ENCODE peak calls at places on chromosomes 6 and 20, in five cellular contexts. One of them, this sample, is unnamed.

GRCh38 chr20:49398401-49399144 is 83.9 kb downstream of the KCNB1 start:
- ATAC-seq in HepG2: no peak
- ATAC-seq in Panc1: no peak
- ATAC-seq in HCT116: peak; percentile 80
- ATAC-seq in GM23338: no peak
- ATAC-seq in this sample: no peak

GRCh38 chr6:1039746-1040145 is 272.2 kb upstream of the FOXQ1 start:
- ATAC-seq in GM23338: no peak
- ATAC-seq in Panc1: no peak
- ATAC-seq in HepG2: no peak
- ATAC-seq in HCT116: no peak
- ATAC-seq in this sample: no peak

GRCh38 chr6:3797231-3798200 is 46.0 kb upstream of the PXDC1 start:
- ATAC-seq in HepG2: peak; percentile 83
- ATAC-seq in GM23338: no peak
- ATAC-seq in HCT116: peak; percentile 65
- ATAC-seq in Panc1: peak; percentile 62
- ATAC-seq in this sample: no peak

GRCh38 chr6:36268478-36269248 is 1.2 kb upstream of the PNPLA1 start:
- ATAC-seq in GM23338: no peak
- ATAC-seq in Panc1: no peak
- ATAC-seq in HepG2: no peak
- ATAC-seq in HCT116: peak; percentile 40
- ATAC-seq in this sample: no peak

GRCh38 chr6:53042112-53042511 is 23.1 kb upstream of the FBXO9 start:
- ATAC-seq in GM23338: no peak
- ATAC-seq in Panc1: peak; percentile 81
- ATAC-seq in HCT116: peak; percentile 45
- ATAC-seq in HepG2: no peak
- ATAC-seq in this sample: no peak

GRCh38 chr6:134397674-134398073 is 79.8 kb upstream of the SGK1 start:
- ATAC-seq in HepG2: no peak
- ATAC-seq in Panc1: no peak
- ATAC-seq in GM23338: no peak
- ATAC-seq in HCT116: no peak
- ATAC-seq in this sample: no peak

GRCh38 chr20:50980851-50981713 is 22.5 kb downstream of the MOCS3 start:
- ATAC-seq in HCT116: peak; percentile 76
- ATAC-seq in GM23338: peak; percentile 82
- ATAC-seq in HepG2: peak; percentile 63
- ATAC-seq in Panc1: peak; percentile 60
- ATAC-seq in this sample: no peak

GRCh38 chr6:91994787-91995186 is 1407.9 kb upstream of the MAP3K7 start:
- ATAC-seq in HCT116: no peak
- ATAC-seq in GM23338: no peak
- ATAC-seq in HepG2: no peak
- ATAC-seq in Panc1: no peak
- ATAC-seq in this sample: no peak

GRCh38 chr6:91337967-91338366 is 751.1 kb upstream of the MAP3K7 start:
- ATAC-seq in HCT116: no peak
- ATAC-seq in HepG2: no peak
- ATAC-seq in Panc1: no peak
- ATAC-seq in GM23338: no peak
- ATAC-seq in this sample: no peak

GRCh38 chr20:20439602-20440001 is 71.7 kb downstream of the INSM1 start:
- ATAC-seq in HepG2: peak; percentile 30
- ATAC-seq in GM23338: no peak
- ATAC-seq in HCT116: no peak
- ATAC-seq in Panc1: no peak
- ATAC-seq in this sample: no peak

GRCh38 chr6:81788748-81789147 is 36.3 kb upstream of the TENT5A start:
- ATAC-seq in HepG2: peak; percentile 68
- ATAC-seq in Panc1: no peak
- ATAC-seq in HCT116: no peak
- ATAC-seq in GM23338: no peak
- ATAC-seq in this sample: no peak

GRCh38 chr6:142874676-142875075 is 70.3 kb downstream of the HIVEP2 start:
- ATAC-seq in HepG2: peak; percentile 43
- ATAC-seq in GM23338: no peak
- ATAC-seq in Panc1: no peak
- ATAC-seq in HCT116: peak; percentile 85
- ATAC-seq in this sample: no peak

GRCh38 chr6:12490904-12491571 is 200.9 kb downstream of the EDN1 start:
- ATAC-seq in HepG2: no peak
- ATAC-seq in GM23338: no peak
- ATAC-seq in HCT116: no peak
- ATAC-seq in Panc1: no peak
- ATAC-seq in this sample: peak; percentile 61

GRCh38 chr6:18186033-18186432 is 30.8 kb downstream of the KDM1B start:
- ATAC-seq in GM23338: peak; percentile 92
- ATAC-seq in HepG2: no peak
- ATAC-seq in HCT116: no peak
- ATAC-seq in Panc1: no peak
- ATAC-seq in this sample: no peak

GRCh38 chr6:30720738-30721197 is 616 bp downstream of the TUBB start:
- ATAC-seq in Panc1: no peak
- ATAC-seq in HCT116: no peak
- ATAC-seq in GM23338: peak; percentile 9
- ATAC-seq in HepG2: no peak
- ATAC-seq in this sample: peak; percentile 3

GRCh38 chr6:130434174-130434873 is 68.5 kb downstream of the TMEM200A start:
- ATAC-seq in HepG2: no peak
- ATAC-seq in GM23338: no peak
- ATAC-seq in HCT116: peak; percentile 86
- ATAC-seq in Panc1: no peak
- ATAC-seq in this sample: no peak

GRCh38 chr20:43761396-43762340 is 34.9 kb upstream of the GTSF1L start:
- ATAC-seq in HepG2: no peak
- ATAC-seq in Panc1: no peak
- ATAC-seq in HCT116: no peak
- ATAC-seq in GM23338: no peak
- ATAC-seq in this sample: no peak

GRCh38 chr6:37088897-37089296 is 81.1 kb upstream of the PIM1 start:
- ATAC-seq in HepG2: no peak
- ATAC-seq in Panc1: no peak
- ATAC-seq in GM23338: no peak
- ATAC-seq in HCT116: no peak
- ATAC-seq in this sample: no peak

GRCh38 chr6:163021054-163021453 is 293.3 kb downstream of the PACRG start:
- ATAC-seq in GM23338: no peak
- ATAC-seq in HepG2: peak; percentile 31
- ATAC-seq in HCT116: no peak
- ATAC-seq in Panc1: no peak
- ATAC-seq in this sample: no peak

GRCh38 chr6:159267165-159267564 is 98.0 kb downstream of the FNDC1 start:
- ATAC-seq in HCT116: no peak
- ATAC-seq in HepG2: no peak
- ATAC-seq in Panc1: no peak
- ATAC-seq in GM23338: peak; percentile 39
- ATAC-seq in this sample: no peak

GRCh38 chr6:74166849-74167248 is 470.8 kb downstream of the CD109 start:
- ATAC-seq in Panc1: no peak
- ATAC-seq in HCT116: no peak
- ATAC-seq in HepG2: no peak
- ATAC-seq in GM23338: no peak
- ATAC-seq in this sample: no peak

GRCh38 chr6:52337633-52338290 is 24.2 kb upstream of the PAQR8 start:
- ATAC-seq in HepG2: no peak
- ATAC-seq in HCT116: no peak
- ATAC-seq in Panc1: no peak
- ATAC-seq in GM23338: no peak
- ATAC-seq in this sample: no peak

GRCh38 chr20:32830437-32830836 is 10.7 kb downstream of the MAPRE1 start:
- ATAC-seq in Panc1: no peak
- ATAC-seq in HCT116: no peak
- ATAC-seq in HepG2: no peak
- ATAC-seq in GM23338: no peak
- ATAC-seq in this sample: peak; percentile 65

GRCh38 chr6:158564243-158565121 is 4.6 kb downstream of the TMEM181 start:
- ATAC-seq in Panc1: no peak
- ATAC-seq in HepG2: no peak
- ATAC-seq in HCT116: no peak
- ATAC-seq in GM23338: no peak
- ATAC-seq in this sample: no peak

GRCh38 chr6:132495604-132496079 is 17.3 kb downstream of the STX7 start:
- ATAC-seq in HepG2: no peak
- ATAC-seq in GM23338: no peak
- ATAC-seq in Panc1: no peak
- ATAC-seq in HCT116: no peak
- ATAC-seq in this sample: no peak

GRCh38 chr20:40564997-40565680 is 123.9 kb downstream of the MAFB start:
- ATAC-seq in HepG2: no peak
- ATAC-seq in GM23338: no peak
- ATAC-seq in Panc1: peak; percentile 80
- ATAC-seq in HCT116: peak; percentile 65
- ATAC-seq in this sample: no peak

GRCh38 chr6:13413906-13414555 is 73.4 kb downstream of the GFOD1 start:
- ATAC-seq in HCT116: no peak
- ATAC-seq in Panc1: peak; percentile 38
- ATAC-seq in HepG2: no peak
- ATAC-seq in GM23338: no peak
- ATAC-seq in this sample: peak; percentile 48

GRCh38 chr6:147547369-147547902 is 38.9 kb downstream of the SAMD5 start:
- ATAC-seq in Panc1: no peak
- ATAC-seq in HCT116: no peak
- ATAC-seq in GM23338: no peak
- ATAC-seq in HepG2: no peak
- ATAC-seq in this sample: no peak

GRCh38 chr6:169266261-169266660 is 12.6 kb upstream of the THBS2 start:
- ATAC-seq in GM23338: no peak
- ATAC-seq in HepG2: no peak
- ATAC-seq in HCT116: no peak
- ATAC-seq in Panc1: no peak
- ATAC-seq in this sample: no peak

GRCh38 chr20:48571945-48572589 is 255.7 kb downstream of the PREX1 start:
- ATAC-seq in GM23338: no peak
- ATAC-seq in Panc1: no peak
- ATAC-seq in HepG2: no peak
- ATAC-seq in HCT116: no peak
- ATAC-seq in this sample: no peak

GRCh38 chr20:20079102-20079784 is 26.9 kb downstream of the CFAP61 start:
- ATAC-seq in Panc1: no peak
- ATAC-seq in GM23338: no peak
- ATAC-seq in HepG2: peak; percentile 28
- ATAC-seq in HCT116: no peak
- ATAC-seq in this sample: no peak

GRCh38 chr6:162777091-162777490 is 49.3 kb downstream of the PACRG start:
- ATAC-seq in HCT116: no peak
- ATAC-seq in Panc1: no peak
- ATAC-seq in HepG2: no peak
- ATAC-seq in GM23338: no peak
- ATAC-seq in this sample: no peak

DNA sequence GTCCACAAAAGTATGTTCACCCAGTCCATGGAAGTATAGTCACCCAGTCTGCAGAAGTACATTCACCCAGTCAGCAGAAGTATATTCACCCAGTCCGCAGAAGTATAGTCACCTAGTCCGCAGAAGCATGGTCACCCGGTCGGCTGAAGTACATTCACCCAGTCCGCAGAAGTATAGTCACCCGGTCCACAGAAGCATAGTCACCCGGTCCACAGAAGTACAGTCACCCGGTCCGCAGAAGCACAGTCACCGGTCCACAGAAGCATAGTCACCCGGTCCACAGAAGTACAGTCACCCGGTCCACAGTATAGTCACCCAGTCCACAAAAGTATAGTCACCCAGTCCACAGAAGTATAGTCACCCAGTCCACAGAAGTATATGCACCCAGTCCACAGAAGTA is 8.8 kb downstream of the TCFL5 start:
- ATAC-seq in GM23338: no peak
- ATAC-seq in HepG2: no peak
- ATAC-seq in HCT116: no peak
- ATAC-seq in Panc1: no peak
- ATAC-seq in this sample: no peak
- TF ChIP-seq POLR2AphosphoS5 in GM23338: no peak
- TF ChIP-seq POLR2AphosphoS5 in HepG2: no peak
- TF ChIP-seq POLR2AphosphoS5 in HCT116: no peak
- TF ChIP-seq POLR2AphosphoS5 in Panc1: no peak
- TF ChIP-seq POLR2AphosphoS5 in this sample: no peak

GRCh38 chr6:151393410-151393809 is 2.1 kb upstream of the ZBTB2 start:
- ATAC-seq in GM23338: no peak
- ATAC-seq in Panc1: no peak
- ATAC-seq in HepG2: no peak
- ATAC-seq in HCT116: no peak
- ATAC-seq in this sample: no peak

GRCh38 chr6:151392429-151392828 is 1.1 kb upstream of the ZBTB2 start:
- ATAC-seq in Panc1: no peak
- ATAC-seq in GM23338: no peak
- ATAC-seq in HCT116: no peak
- ATAC-seq in HepG2: no peak
- ATAC-seq in this sample: no peak

GRCh38 chr6:151391021-151391470 is 313 bp downstream of the ZBTB2 start:
- ATAC-seq in Panc1: peak; percentile 31
- ATAC-seq in HCT116: peak; percentile 1
- ATAC-seq in GM23338: peak; percentile 7
- ATAC-seq in HepG2: peak; percentile 4
- ATAC-seq in this sample: peak; percentile 26

GRCh38 chr6:151390276-151391020 is 911 bp downstream of the ZBTB2 start:
- ATAC-seq in HepG2: peak; percentile 85
- ATAC-seq in HCT116: peak; percentile 89
- ATAC-seq in Panc1: peak; percentile 94
- ATAC-seq in GM23338: peak; percentile 84
- ATAC-seq in this sample: peak; percentile 93

GRCh38 chr6:151391471-151392428 is at the start of gene ZBTB2:
- ATAC-seq in HCT116: peak; percentile 2
- ATAC-seq in HepG2: peak; percentile 55
- ATAC-seq in Panc1: peak; percentile 18
- ATAC-seq in GM23338: peak; percentile 25
- ATAC-seq in this sample: peak; percentile 9
- H3K4me1 ChIP-seq in HCT116: peaks cover 24% of the 10 kb centered on the region
- H3K4me1 ChIP-seq in HepG2: peaks cover 59% of the 10 kb centered on the region
- H3K4me1 ChIP-seq in Panc1: peaks cover 42% of the 10 kb centered on the region
- H3K4me1 ChIP-seq in GM23338: peaks cover 23% of the 10 kb centered on the region
- H3K4me1 ChIP-seq in this sample: peaks cover 17% of the 10 kb centered on the region

DNA sequence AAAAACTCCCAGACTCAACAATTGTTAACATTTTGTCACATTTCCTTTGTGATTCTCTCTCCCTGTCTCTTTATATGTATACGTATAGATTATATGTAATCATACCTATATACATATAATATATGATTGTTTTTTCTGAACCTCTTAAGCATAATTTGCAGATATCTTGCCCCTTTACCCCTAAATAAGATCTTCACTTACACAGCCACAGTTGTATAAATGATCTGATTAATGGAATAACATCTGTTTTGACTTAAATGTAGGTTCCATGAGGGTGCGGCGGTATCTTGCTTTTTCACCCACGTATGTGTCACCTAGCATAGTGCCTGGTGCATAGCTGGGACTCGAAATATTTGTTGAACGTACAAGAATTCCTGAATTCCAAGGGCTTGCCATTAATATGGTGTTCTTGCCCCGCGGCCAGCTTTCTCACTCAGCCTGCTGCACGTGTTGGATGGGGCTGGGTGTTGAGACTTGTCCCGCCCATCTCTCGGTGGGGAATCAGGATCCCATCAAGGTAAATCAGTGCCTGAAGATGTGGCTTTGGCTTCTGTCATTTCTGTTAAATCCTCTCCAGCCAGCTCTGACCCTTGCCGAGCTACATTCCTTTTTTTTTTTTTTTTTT is 10.4 kb upstream of the MANBAL start:
- ATAC-seq in GM23338: peak; percentile 21
- ATAC-seq in HepG2: no peak
- ATAC-seq in Panc1: no peak
- ATAC-seq in HCT116: no peak
- ATAC-seq in this sample: no peak
- TF ChIP-seq POLR2AphosphoS5 in GM23338: no peak
- TF ChIP-seq POLR2AphosphoS5 in HepG2: no peak
- TF ChIP-seq POLR2AphosphoS5 in Panc1: no peak
- TF ChIP-seq POLR2AphosphoS5 in HCT116: no peak
- TF ChIP-seq POLR2AphosphoS5 in this sample: no peak

GRCh38 chr6:45985026-45985425 is 30.6 kb downstream of the CLIC5 start:
- ATAC-seq in HCT116: no peak
- ATAC-seq in Panc1: no peak
- ATAC-seq in HepG2: no peak
- ATAC-seq in GM23338: no peak
- ATAC-seq in this sample: no peak
- H3K4me1 ChIP-seq in HCT116: peaks cover 2% of the 10 kb centered on the region
- H3K4me1 ChIP-seq in Panc1: no peaks in the 10 kb centered on the region
- H3K4me1 ChIP-seq in HepG2: no peaks in the 10 kb centered on the region
- H3K4me1 ChIP-seq in GM23338: no peaks in the 10 kb centered on the region
- H3K4me1 ChIP-seq in this sample: no peaks in the 10 kb centered on the region